ENCODE peak calls at places on chromosomes 4 and X, in ten cellular contexts. One of them, this sample, is unnamed.

GRCh38 chr4:176054942-176055341 is 10.7 kb upstream of the WDR17 start:
- DNase-seq in AG08396: no peak
- DNase-seq in aorta: no peak
- DNase-seq in A549: no peak
- DNase-seq in fibroblast of pulmonary artery: no peak
- DNase-seq in NCI-H1092 treated with DMSO at 0.1 percent for 48 hours: no peak
- DNase-seq in CD8-positive, alpha-beta memory T cell: no peak
- DNase-seq in mesenchymal stem cell: no peak
- DNase-seq in left kidney: no peak
- DNase-seq in GM13977: peak
- DNase-seq in this sample: no peak

GRCh38 chr4:751676-752075 is 46.0 kb downstream of the PCGF3 start:
- DNase-seq in CD8-positive, alpha-beta memory T cell: no peak
- DNase-seq in aorta: no peak
- DNase-seq in GM13977: no peak
- DNase-seq in AG08396: no peak
- DNase-seq in A549: no peak
- DNase-seq in fibroblast of pulmonary artery: no peak
- DNase-seq in left kidney: no peak
- DNase-seq in NCI-H1092 treated with DMSO at 0.1 percent for 48 hours: peak
- DNase-seq in mesenchymal stem cell: peak
- DNase-seq in this sample: no peak

GRCh38 chr4:39181520-39181904 is 817 bp upstream of the WDR19 start:
- DNase-seq in A549: no peak
- DNase-seq in GM13977: no peak
- DNase-seq in NCI-H1092 treated with DMSO at 0.1 percent for 48 hours: no peak
- DNase-seq in aorta: no peak
- DNase-seq in CD8-positive, alpha-beta memory T cell: no peak
- DNase-seq in mesenchymal stem cell: no peak
- DNase-seq in AG08396: no peak
- DNase-seq in fibroblast of pulmonary artery: no peak
- DNase-seq in left kidney: no peak
- DNase-seq in this sample: no peak

GRCh38 chrX:38045697-38046096 is 39.3 kb downstream of the SYTL5 start:
- DNase-seq in A549: peak
- DNase-seq in aorta: no peak
- DNase-seq in NCI-H1092 treated with DMSO at 0.1 percent for 48 hours: no peak
- DNase-seq in left kidney: peak
- DNase-seq in fibroblast of pulmonary artery: peak
- DNase-seq in mesenchymal stem cell: no peak
- DNase-seq in GM13977: no peak
- DNase-seq in AG08396: no peak
- DNase-seq in CD8-positive, alpha-beta memory T cell: no peak
- DNase-seq in this sample: no peak

GRCh38 chr4:55253911-55254593 is 92.0 kb upstream of the SRD5A3 start:
- DNase-seq in GM13977: no peak
- DNase-seq in left kidney: no peak
- DNase-seq in mesenchymal stem cell: no peak
- DNase-seq in fibroblast of pulmonary artery: no peak
- DNase-seq in AG08396: no peak
- DNase-seq in A549: no peak
- DNase-seq in aorta: no peak
- DNase-seq in NCI-H1092 treated with DMSO at 0.1 percent for 48 hours: no peak
- DNase-seq in CD8-positive, alpha-beta memory T cell: no peak
- DNase-seq in this sample: no peak

GRCh38 chrX:9609987-9610386 is 145.1 kb downstream of the TBL1X start:
- DNase-seq in fibroblast of pulmonary artery: no peak
- DNase-seq in CD8-positive, alpha-beta memory T cell: no peak
- DNase-seq in mesenchymal stem cell: no peak
- DNase-seq in GM13977: no peak
- DNase-seq in aorta: no peak
- DNase-seq in left kidney: no peak
- DNase-seq in AG08396: no peak
- DNase-seq in NCI-H1092 treated with DMSO at 0.1 percent for 48 hours: peak
- DNase-seq in A549: no peak
- DNase-seq in this sample: no peak

GRCh38 chrX:11257290-11257689 is 35.9 kb upstream of the AMELX start:
- DNase-seq in fibroblast of pulmonary artery: no peak
- DNase-seq in mesenchymal stem cell: no peak
- DNase-seq in CD8-positive, alpha-beta memory T cell: no peak
- DNase-seq in A549: no peak
- DNase-seq in GM13977: no peak
- DNase-seq in aorta: no peak
- DNase-seq in AG08396: no peak
- DNase-seq in NCI-H1092 treated with DMSO at 0.1 percent for 48 hours: no peak
- DNase-seq in left kidney: no peak
- DNase-seq in this sample: no peak

GRCh38 chr4:83219344-83219990 is 65.1 kb downstream of the COQ2 start:
- DNase-seq in GM13977: peak
- DNase-seq in mesenchymal stem cell: no peak
- DNase-seq in A549: no peak
- DNase-seq in NCI-H1092 treated with DMSO at 0.1 percent for 48 hours: no peak
- DNase-seq in AG08396: no peak
- DNase-seq in CD8-positive, alpha-beta memory T cell: no peak
- DNase-seq in fibroblast of pulmonary artery: no peak
- DNase-seq in left kidney: no peak
- DNase-seq in aorta: no peak
- DNase-seq in this sample: peak

GRCh38 chrX:15475021-15475420 is 18.1 kb downstream of the PIR start:
- DNase-seq in fibroblast of pulmonary artery: peak
- DNase-seq in aorta: no peak
- DNase-seq in CD8-positive, alpha-beta memory T cell: no peak
- DNase-seq in AG08396: no peak
- DNase-seq in left kidney: peak
- DNase-seq in A549: no peak
- DNase-seq in GM13977: no peak
- DNase-seq in mesenchymal stem cell: no peak
- DNase-seq in NCI-H1092 treated with DMSO at 0.1 percent for 48 hours: no peak
- DNase-seq in this sample: no peak

GRCh38 chrX:136395271-136395670 is 92.5 kb upstream of the BRS3 start:
- DNase-seq in left kidney: no peak
- DNase-seq in AG08396: no peak
- DNase-seq in mesenchymal stem cell: no peak
- DNase-seq in fibroblast of pulmonary artery: peak
- DNase-seq in NCI-H1092 treated with DMSO at 0.1 percent for 48 hours: no peak
- DNase-seq in CD8-positive, alpha-beta memory T cell: no peak
- DNase-seq in A549: no peak
- DNase-seq in GM13977: no peak
- DNase-seq in aorta: no peak
- DNase-seq in this sample: no peak

GRCh38 chr4:90580271-90580825 is 453.2 kb downstream of the CCSER1 start:
- DNase-seq in AG08396: no peak
- DNase-seq in aorta: no peak
- DNase-seq in CD8-positive, alpha-beta memory T cell: no peak
- DNase-seq in fibroblast of pulmonary artery: no peak
- DNase-seq in NCI-H1092 treated with DMSO at 0.1 percent for 48 hours: no peak
- DNase-seq in A549: no peak
- DNase-seq in mesenchymal stem cell: peak
- DNase-seq in left kidney: peak
- DNase-seq in GM13977: no peak
- DNase-seq in this sample: peak

GRCh38 chr4:71195932-71196331 is 142.9 kb upstream of the SLC4A4 start:
- DNase-seq in fibroblast of pulmonary artery: no peak
- DNase-seq in CD8-positive, alpha-beta memory T cell: no peak
- DNase-seq in mesenchymal stem cell: peak
- DNase-seq in GM13977: no peak
- DNase-seq in A549: no peak
- DNase-seq in AG08396: peak
- DNase-seq in NCI-H1092 treated with DMSO at 0.1 percent for 48 hours: no peak
- DNase-seq in left kidney: peak
- DNase-seq in aorta: no peak
- DNase-seq in this sample: no peak

GRCh38 chr4:109406337-109406931 is 27.2 kb upstream of the SEC24B start:
- DNase-seq in left kidney: peak
- DNase-seq in AG08396: peak
- DNase-seq in mesenchymal stem cell: peak
- DNase-seq in fibroblast of pulmonary artery: peak
- DNase-seq in CD8-positive, alpha-beta memory T cell: no peak
- DNase-seq in NCI-H1092 treated with DMSO at 0.1 percent for 48 hours: peak
- DNase-seq in aorta: no peak
- DNase-seq in GM13977: peak
- DNase-seq in A549: peak
- DNase-seq in this sample: peak

GRCh38 chr4:184397516-184398163 is 76.7 kb downstream of the IRF2 start:
- DNase-seq in mesenchymal stem cell: no peak
- DNase-seq in AG08396: no peak
- DNase-seq in GM13977: no peak
- DNase-seq in left kidney: no peak
- DNase-seq in NCI-H1092 treated with DMSO at 0.1 percent for 48 hours: no peak
- DNase-seq in aorta: no peak
- DNase-seq in CD8-positive, alpha-beta memory T cell: no peak
- DNase-seq in fibroblast of pulmonary artery: no peak
- DNase-seq in A549: no peak
- DNase-seq in this sample: no peak

GRCh38 chr4:6731780-6732179 is 15.8 kb downstream of the BLOC1S4 start:
- DNase-seq in GM13977: no peak
- DNase-seq in AG08396: no peak
- DNase-seq in CD8-positive, alpha-beta memory T cell: no peak
- DNase-seq in A549: no peak
- DNase-seq in NCI-H1092 treated with DMSO at 0.1 percent for 48 hours: no peak
- DNase-seq in fibroblast of pulmonary artery: no peak
- DNase-seq in mesenchymal stem cell: no peak
- DNase-seq in aorta: no peak
- DNase-seq in left kidney: no peak
- DNase-seq in this sample: no peak

GRCh38 chr4:76723373-76723772 is 174.6 kb downstream of the SOWAHB start:
- DNase-seq in AG08396: no peak
- DNase-seq in left kidney: peak
- DNase-seq in CD8-positive, alpha-beta memory T cell: no peak
- DNase-seq in aorta: no peak
- DNase-seq in fibroblast of pulmonary artery: peak
- DNase-seq in GM13977: no peak
- DNase-seq in mesenchymal stem cell: no peak
- DNase-seq in NCI-H1092 treated with DMSO at 0.1 percent for 48 hours: no peak
- DNase-seq in A549: peak
- DNase-seq in this sample: no peak

GRCh38 chr4:8435656-8436121 is 4.8 kb downstream of the ACOX3 start:
- DNase-seq in A549: no peak
- DNase-seq in NCI-H1092 treated with DMSO at 0.1 percent for 48 hours: no peak
- DNase-seq in AG08396: no peak
- DNase-seq in left kidney: no peak
- DNase-seq in mesenchymal stem cell: peak
- DNase-seq in GM13977: peak
- DNase-seq in CD8-positive, alpha-beta memory T cell: no peak
- DNase-seq in aorta: no peak
- DNase-seq in fibroblast of pulmonary artery: peak
- DNase-seq in this sample: no peak

GRCh38 chr4:6196871-6197270 is 3.5 kb downstream of the JAKMIP1 start:
- DNase-seq in left kidney: no peak
- DNase-seq in fibroblast of pulmonary artery: no peak
- DNase-seq in CD8-positive, alpha-beta memory T cell: no peak
- DNase-seq in aorta: no peak
- DNase-seq in A549: no peak
- DNase-seq in NCI-H1092 treated with DMSO at 0.1 percent for 48 hours: no peak
- DNase-seq in AG08396: no peak
- DNase-seq in mesenchymal stem cell: no peak
- DNase-seq in GM13977: no peak
- DNase-seq in this sample: no peak

GRCh38 chrX:107686026-107686425 is 57.7 kb downstream of the PRPS1 start:
- DNase-seq in mesenchymal stem cell: no peak
- DNase-seq in GM13977: no peak
- DNase-seq in AG08396: no peak
- DNase-seq in A549: no peak
- DNase-seq in CD8-positive, alpha-beta memory T cell: no peak
- DNase-seq in aorta: no peak
- DNase-seq in left kidney: no peak
- DNase-seq in fibroblast of pulmonary artery: no peak
- DNase-seq in NCI-H1092 treated with DMSO at 0.1 percent for 48 hours: no peak
- DNase-seq in this sample: no peak

GRCh38 chrX:15221321-15221720 is 48.6 kb downstream of the ASB9 start:
- DNase-seq in mesenchymal stem cell: no peak
- DNase-seq in aorta: no peak
- DNase-seq in fibroblast of pulmonary artery: no peak
- DNase-seq in A549: no peak
- DNase-seq in AG08396: no peak
- DNase-seq in CD8-positive, alpha-beta memory T cell: no peak
- DNase-seq in left kidney: no peak
- DNase-seq in NCI-H1092 treated with DMSO at 0.1 percent for 48 hours: no peak
- DNase-seq in GM13977: no peak
- DNase-seq in this sample: no peak

GRCh38 chr4:95506264-95506663 is 42.5 kb downstream of the UNC5C start:
- DNase-seq in left kidney: no peak
- DNase-seq in A549: no peak
- DNase-seq in aorta: no peak
- DNase-seq in GM13977: no peak
- DNase-seq in NCI-H1092 treated with DMSO at 0.1 percent for 48 hours: no peak
- DNase-seq in CD8-positive, alpha-beta memory T cell: no peak
- DNase-seq in mesenchymal stem cell: peak
- DNase-seq in fibroblast of pulmonary artery: peak
- DNase-seq in AG08396: no peak
- DNase-seq in this sample: no peak

GRCh38 chr4:8123389-8123788 is 35.2 kb downstream of the ABLIM2 start:
- DNase-seq in CD8-positive, alpha-beta memory T cell: no peak
- DNase-seq in mesenchymal stem cell: no peak
- DNase-seq in GM13977: no peak
- DNase-seq in fibroblast of pulmonary artery: no peak
- DNase-seq in A549: no peak
- DNase-seq in AG08396: no peak
- DNase-seq in left kidney: peak
- DNase-seq in NCI-H1092 treated with DMSO at 0.1 percent for 48 hours: peak
- DNase-seq in aorta: no peak
- DNase-seq in this sample: no peak

GRCh38 chr4:11301075-11301660 is 127.5 kb downstream of the HS3ST1 start:
- DNase-seq in left kidney: no peak
- DNase-seq in CD8-positive, alpha-beta memory T cell: no peak
- DNase-seq in A549: peak
- DNase-seq in mesenchymal stem cell: no peak
- DNase-seq in aorta: no peak
- DNase-seq in fibroblast of pulmonary artery: no peak
- DNase-seq in AG08396: no peak
- DNase-seq in GM13977: no peak
- DNase-seq in NCI-H1092 treated with DMSO at 0.1 percent for 48 hours: no peak
- DNase-seq in this sample: no peak

GRCh38 chrX:132651411-132652086 is 162.7 kb upstream of the MBNL3 start:
- DNase-seq in AG08396: no peak
- DNase-seq in GM13977: no peak
- DNase-seq in A549: no peak
- DNase-seq in CD8-positive, alpha-beta memory T cell: no peak
- DNase-seq in NCI-H1092 treated with DMSO at 0.1 percent for 48 hours: no peak
- DNase-seq in mesenchymal stem cell: peak
- DNase-seq in left kidney: no peak
- DNase-seq in aorta: no peak
- DNase-seq in fibroblast of pulmonary artery: no peak
- DNase-seq in this sample: peak

GRCh38 chrX:107355533-107355932 is 93.9 kb upstream of the FRMPD3 start:
- DNase-seq in A549: no peak
- DNase-seq in AG08396: no peak
- DNase-seq in mesenchymal stem cell: no peak
- DNase-seq in aorta: no peak
- DNase-seq in GM13977: no peak
- DNase-seq in fibroblast of pulmonary artery: no peak
- DNase-seq in NCI-H1092 treated with DMSO at 0.1 percent for 48 hours: no peak
- DNase-seq in left kidney: no peak
- DNase-seq in CD8-positive, alpha-beta memory T cell: no peak
- DNase-seq in this sample: peak

GRCh38 chrX:107672955-107673378 is 44.7 kb downstream of the PRPS1 start:
- DNase-seq in CD8-positive, alpha-beta memory T cell: peak
- DNase-seq in mesenchymal stem cell: peak
- DNase-seq in GM13977: peak
- DNase-seq in left kidney: peak
- DNase-seq in aorta: peak
- DNase-seq in A549: peak
- DNase-seq in NCI-H1092 treated with DMSO at 0.1 percent for 48 hours: peak
- DNase-seq in fibroblast of pulmonary artery: peak
- DNase-seq in AG08396: no peak
- DNase-seq in this sample: peak

GRCh38 chr4:25927361-25928040 is 13.5 kb downstream of the SMIM20 start:
- DNase-seq in aorta: no peak
- DNase-seq in AG08396: no peak
- DNase-seq in A549: no peak
- DNase-seq in mesenchymal stem cell: no peak
- DNase-seq in NCI-H1092 treated with DMSO at 0.1 percent for 48 hours: peak
- DNase-seq in fibroblast of pulmonary artery: no peak
- DNase-seq in left kidney: no peak
- DNase-seq in CD8-positive, alpha-beta memory T cell: no peak
- DNase-seq in GM13977: no peak
- DNase-seq in this sample: no peak

GRCh38 chr4:130110189-130110588 is 1014.2 kb downstream of the C4orf33 start:
- DNase-seq in mesenchymal stem cell: no peak
- DNase-seq in left kidney: no peak
- DNase-seq in GM13977: no peak
- DNase-seq in aorta: no peak
- DNase-seq in NCI-H1092 treated with DMSO at 0.1 percent for 48 hours: no peak
- DNase-seq in CD8-positive, alpha-beta memory T cell: no peak
- DNase-seq in AG08396: no peak
- DNase-seq in A549: no peak
- DNase-seq in fibroblast of pulmonary artery: no peak
- DNase-seq in this sample: no peak